ENCODE peak calls at places on chromosomes 5 and 9, in eight cellular contexts. K is spleen, O is uterus, S is breast epithelium, Y is transverse colon, E is adrenal gland, F is GM12878, C is HepG2. X is an unnamed sample.

GRCh38 chr9:4739587-4740372 is 1.2 kb downstream of the AK3 start:
- DNase-seq in O (no peak), F (no peak), E (no peak), C (no peak), Y (peak; percentile 39), S (no peak), K (no peak), X (no peak)

GRCh38 chr5:147446528-147446927 is 63.3 kb downstream of the DPYSL3 start:
- DNase-seq in C (no peak), E (no peak), F (no peak), S (no peak), Y (no peak), K (no peak), O (no peak), X (no peak)

GRCh38 chr5:111143910-111144309 is 51.8 kb downstream of the WDR36 start:
- DNase-seq in Y (no peak), F (no peak), K (no peak), S (peak; percentile 63), O (peak; percentile 27), C (no peak), E (no peak), X (peak; percentile 80)

GRCh38 chr5:92283521-92283920 is 900.4 kb upstream of the ARRDC3 start:
- DNase-seq in F (no peak), K (no peak), S (no peak), E (no peak), Y (no peak), C (no peak), O (no peak), X (no peak)

GRCh38 chr9:129489838-129490582 is 130.9 kb downstream of the C9orf50 start:
- DNase-seq in E (no peak), C (no peak), F (no peak), K (peak; percentile 83), S (no peak), O (peak; percentile 72), Y (no peak), X (peak; percentile 54)

GRCh38 chr5:167658890-167659289 is 632.6 kb upstream of the WWC1 start:
- DNase-seq in K (no peak), E (no peak), C (no peak), O (no peak), F (no peak), Y (no peak), S (no peak), X (no peak)

GRCh38 chr9:93549636-93550035 is 26.7 kb upstream of the PHF2 start:
- DNase-seq in K (no peak), C (no peak), E (no peak), F (no peak), O (no peak), Y (peak; percentile 50), S (no peak), X (no peak)

GRCh38 chr5:147482426-147483196 is 27.3 kb downstream of the DPYSL3 start:
- DNase-seq in Y (no peak), K (no peak), C (no peak), O (no peak), S (no peak), F (no peak), E (no peak), X (no peak)

GRCh38 chr5:114449836-114450515 is 88.1 kb downstream of the KCNN2 start:
- DNase-seq in K (peak; percentile 79), O (peak; percentile 38), E (peak; percentile 77), C (peak; percentile 25), S (peak; percentile 20), Y (peak; percentile 60), F (peak; percentile 60), X (peak; percentile 67)

GRCh38 chr5:114450516-114450909 is 88.6 kb downstream of the KCNN2 start:
- DNase-seq in O (no peak), Y (no peak), C (no peak), S (no peak), K (no peak), F (no peak), E (no peak), X (no peak)

GRCh38 chr5:114448496-114448895 is 86.6 kb downstream of the KCNN2 start:
- DNase-seq in E (no peak), K (no peak), S (no peak), O (no peak), C (no peak), Y (no peak), F (no peak), X (no peak)

DNA sequence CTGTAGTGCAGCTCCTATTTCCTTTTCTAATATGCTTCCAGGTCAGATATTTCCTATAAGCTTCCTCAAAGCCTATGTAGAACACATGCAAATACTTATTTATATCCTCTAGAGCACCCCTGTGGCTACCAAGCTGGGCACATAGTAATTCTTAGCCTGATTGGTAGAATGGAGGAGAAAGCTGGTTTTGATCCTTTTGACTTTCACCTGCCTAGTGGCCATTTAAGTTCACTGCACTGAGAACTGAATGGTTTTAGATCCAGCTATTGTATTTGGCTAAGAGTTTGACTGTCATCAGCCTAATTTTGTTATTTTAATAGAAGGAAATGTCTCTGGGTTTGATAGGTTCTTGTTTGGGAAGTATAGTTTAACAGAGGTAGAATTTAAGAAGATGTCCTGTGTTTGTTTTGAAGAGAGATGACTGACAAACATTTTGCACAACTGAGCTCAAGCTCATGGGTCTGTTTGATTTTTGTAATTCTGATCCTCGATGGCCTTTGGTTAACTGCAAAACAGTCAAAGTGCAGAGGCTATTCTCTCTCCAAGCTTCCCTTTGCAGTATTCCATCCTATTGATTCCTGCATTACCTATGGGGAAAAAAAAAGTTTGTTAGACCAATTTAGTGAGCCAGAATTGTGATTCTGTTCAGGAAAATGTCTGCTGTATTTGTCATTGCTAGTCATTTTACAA is 85.4 kb downstream of the KCNN2 start:
- DNase-seq in O (no peak), E (no peak), Y (no peak), K (no peak), S (no peak), F (no peak), C (no peak), X (no peak)
- H3K4me1 ChIP-seq in O (no peaks in the 10 kb centered on the region), E (peaks cover 29% of the 10 kb centered on the region), Y (peaks cover 3% of the 10 kb centered on the region), K (peaks cover 7% of the 10 kb centered on the region), S (no peaks in the 10 kb centered on the region), F (no peaks in the 10 kb centered on the region), C (no peaks in the 10 kb centered on the region), X (no peaks in the 10 kb centered on the region)

GRCh38 chr9:34662544-34663295 is at the start of gene CCL27:
- DNase-seq in C (no peak), Y (no peak), K (no peak), O (no peak), E (no peak), F (no peak), S (no peak), X (no peak)

GRCh38 chr9:34664281-34665108 is 2.0 kb upstream of the CCL27 start:
- DNase-seq in S (peak; percentile 71), Y (peak; percentile 89), K (peak; percentile 85), F (no peak), C (peak; percentile 67), E (peak; percentile 68), O (peak; percentile 84), X (peak; percentile 76)

GRCh38 chr9:34665109-34665380 is 2.6 kb upstream of the CCL27 start:
- DNase-seq in Y (no peak), E (no peak), K (peak; percentile 94), F (no peak), O (no peak), C (no peak), S (no peak), X (no peak)

GRCh38 chr9:34663296-34663590 is 786 bp upstream of the CCL27 start:
- DNase-seq in C (no peak), E (no peak), O (no peak), K (no peak), S (no peak), F (no peak), Y (no peak), X (no peak)

DNA sequence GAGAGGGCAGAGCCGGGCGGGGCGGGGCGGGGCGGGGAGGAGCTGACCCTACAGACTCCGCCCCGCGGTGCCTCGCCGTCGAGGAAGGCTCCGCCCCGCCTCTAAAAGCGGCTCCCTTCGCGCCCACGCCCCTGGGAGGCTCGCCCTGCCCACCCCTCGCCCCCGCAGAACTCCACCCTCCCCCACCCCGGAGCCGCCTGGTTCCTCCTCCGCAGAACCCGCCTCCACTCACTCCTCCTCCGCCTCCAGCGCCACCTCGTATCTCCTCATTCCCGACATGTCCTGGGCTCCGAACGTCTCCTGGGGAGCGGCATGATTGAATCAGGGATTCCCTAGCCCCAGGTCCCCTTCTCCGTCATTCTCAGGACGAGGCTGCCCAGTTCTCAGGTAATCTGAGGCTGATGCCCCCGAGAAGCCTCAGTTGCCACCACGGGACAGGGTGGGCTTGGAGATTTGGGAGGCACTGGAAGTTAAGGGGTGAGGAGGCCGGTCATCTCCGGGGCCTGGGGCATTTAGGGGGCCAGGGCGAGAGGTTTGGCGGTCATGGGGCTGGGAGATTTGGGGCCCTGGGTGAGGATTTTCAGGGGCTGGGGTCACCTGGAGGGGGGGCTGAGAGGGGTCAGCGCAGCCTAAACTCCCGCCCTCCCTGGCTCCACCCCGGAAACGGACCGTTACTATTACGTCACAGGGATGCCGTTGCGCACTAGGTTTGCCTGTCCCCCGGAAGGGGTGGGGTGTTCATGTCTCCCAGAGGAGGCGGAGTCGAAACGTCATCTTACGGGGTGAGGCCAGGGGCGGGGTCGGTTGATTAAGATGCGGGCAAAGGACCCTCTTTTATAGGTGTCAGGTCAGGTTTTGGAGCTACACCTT is 3.2 kb upstream of the CCL27 start:
- DNase-seq in C (peak; percentile 56), O (peak; percentile 98), S (peak; percentile 96), Y (peak; percentile 96), F (no peak), E (peak; percentile 95), K (peak; percentile 97), X (peak; percentile 98)
- TF ChIP-seq POLR2A in C (no peak), O (peak; percentile 81), S (peak; percentile 74), Y (peak; percentile 98), F (peak; percentile 54), E (peak; percentile 94), K (no peak), X (peak; percentile 95)

DNA sequence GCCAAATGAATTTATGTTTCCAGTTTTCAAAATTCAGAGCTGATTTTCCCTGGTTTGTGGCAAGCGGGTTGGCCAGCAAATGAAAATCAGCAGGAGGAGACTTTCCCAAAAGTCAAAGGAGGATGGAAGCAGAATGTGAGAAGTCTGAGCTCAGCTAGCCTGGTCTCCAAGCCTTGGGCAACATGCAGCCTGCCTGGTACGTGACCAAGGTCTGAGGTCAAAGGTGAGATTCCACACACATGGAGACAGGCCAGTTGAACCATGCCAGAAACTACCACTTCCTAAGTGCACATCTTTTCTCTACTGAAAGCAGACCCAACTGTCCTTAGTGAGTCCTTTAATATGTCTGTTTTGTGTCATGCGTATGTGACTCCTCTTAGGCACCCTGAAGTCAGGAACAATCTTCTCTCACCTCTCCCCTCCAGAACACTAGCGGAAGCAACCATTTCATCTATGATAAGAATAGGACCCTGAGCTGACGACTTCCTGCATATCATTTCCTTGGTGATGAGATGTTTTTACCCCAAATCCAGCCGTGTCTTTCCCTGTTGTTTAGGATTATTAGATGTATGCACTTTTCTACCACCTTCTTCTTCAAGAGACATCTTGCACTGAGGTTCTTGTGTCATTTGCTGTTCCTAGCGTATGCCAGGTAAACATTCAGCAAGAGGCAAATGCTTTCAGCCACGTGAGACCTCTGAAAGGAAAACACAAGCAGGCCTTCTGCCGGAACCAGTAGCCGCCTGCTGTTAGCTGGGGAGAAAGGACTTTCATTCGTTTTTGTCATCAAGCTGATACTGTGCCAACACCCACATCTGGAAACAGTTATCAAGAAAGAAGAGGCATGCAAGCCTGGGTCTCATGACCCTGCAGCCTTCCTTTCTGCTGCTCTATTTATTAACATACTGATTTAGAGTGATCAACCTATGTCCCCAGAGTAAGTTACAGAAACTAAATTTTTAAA is 9.7 kb upstream of the TGFBI start:
- DNase-seq in Y (peak; percentile 33), E (no peak), F (no peak), C (peak; percentile 37), S (peak; percentile 33), O (peak; percentile 87), K (no peak), X (no peak)
- TF ChIP-seq CTCF in Y (no peak), E (peak; percentile 32), F (no peak), C (no peak), S (no peak), O (no peak), K (no peak), X (no peak)

DNA sequence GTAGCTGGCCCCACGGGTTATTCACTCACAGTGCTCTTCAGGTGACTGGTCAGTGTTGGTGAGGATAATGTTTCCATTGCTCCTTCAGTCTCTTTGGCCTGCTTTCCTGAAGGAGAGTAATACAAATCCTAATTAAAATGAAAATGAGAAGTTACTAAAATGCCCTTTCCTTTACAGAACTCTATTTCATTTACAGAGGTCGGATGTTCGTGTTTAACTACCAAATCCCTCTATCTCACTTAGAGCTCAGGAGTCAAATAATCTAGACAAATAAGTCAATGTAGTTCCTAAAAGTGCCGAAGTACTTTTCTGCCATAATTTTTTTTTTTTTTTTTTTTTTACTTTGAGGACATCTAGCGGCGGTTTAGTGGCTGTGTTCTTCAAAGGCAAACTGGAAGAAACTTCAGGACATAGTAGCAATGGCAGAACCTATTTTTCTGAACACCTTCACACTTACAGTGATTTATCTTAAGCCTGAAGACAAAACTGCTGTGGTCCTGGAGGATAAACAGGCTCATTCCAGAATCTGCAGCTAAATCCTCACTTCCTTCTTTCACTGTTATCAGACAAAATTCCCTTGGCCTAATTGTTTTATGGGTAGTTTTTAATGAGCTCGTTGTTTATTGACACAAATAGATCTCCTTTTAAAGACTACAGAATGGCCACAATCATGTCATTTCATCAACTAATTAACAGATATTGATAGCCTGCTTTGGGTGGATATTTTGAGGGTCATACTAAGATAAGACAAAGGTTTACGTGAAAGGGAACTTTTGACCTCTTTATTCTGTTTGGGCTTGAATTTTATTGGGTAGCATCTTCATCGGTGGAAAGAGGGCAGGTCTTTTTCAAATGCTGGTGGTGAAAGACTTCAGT is 207.6 kb upstream of the DMRTA1 start:
- DNase-seq in C (peak; percentile 40), F (no peak), Y (no peak), S (no peak), O (no peak), K (no peak), E (no peak), X (no peak)
- H3K4me1 ChIP-seq in C (peaks cover 8% of the 10 kb centered on the region), F (peaks cover 19% of the 10 kb centered on the region), Y (peaks cover 6% of the 10 kb centered on the region), S (no peaks in the 10 kb centered on the region), O (no peaks in the 10 kb centered on the region), K (peaks cover 30% of the 10 kb centered on the region), E (peaks cover 7% of the 10 kb centered on the region), X (no peaks in the 10 kb centered on the region)

X was measured in ovary.